ENCODE peak calls at places on chromosome 16, in nine cellular contexts. F, S, N, Y, B, W, A, Z and R are unnamed samples.

GRCh38 chr16:71687853-71688252 is 36.6 kb downstream of the PHLPP2 start:
- DNase-seq in F (no peak), S (no peak), N (no peak), Y (no peak), B (no peak), W (no peak), A (no peak), Z (no peak), R (no peak)

GRCh38 chr16:86680137-86680536 is 101.8 kb downstream of the FOXL1 start:
- DNase-seq in F (no peak), S (no peak), N (no peak), Y (no peak), B (no peak), W (no peak), A (peak; percentile 76), Z (peak; percentile 77), R (no peak)

GRCh38 chr16:2752850-2753522 is 548 bp downstream of the SRRM2 start:
- DNase-seq in F (peak; percentile 91), S (peak; percentile 88), N (peak; percentile 84), Y (no peak), B (peak; percentile 76), W (peak; percentile 95), A (peak; percentile 24), Z (peak; percentile 86), R (peak; percentile 76)

GRCh38 chr16:88536971-88537751 is 33.0 kb upstream of the ZC3H18 start:
- DNase-seq in F (peak; percentile 46), S (no peak), N (no peak), Y (no peak), B (no peak), W (no peak), A (no peak), Z (no peak), R (no peak)

GRCh38 chr16:84548508-84548907 is 44.0 kb upstream of the MEAK7 start:
- DNase-seq in F (no peak), S (no peak), N (no peak), Y (no peak), B (no peak), W (no peak), A (no peak), Z (no peak), R (no peak)

GRCh38 chr16:56611281-56611833 is 3.0 kb downstream of the MT2A start:
- DNase-seq in F (peak; percentile 62), S (peak; percentile 72), N (peak; percentile 28), Y (no peak), B (no peak), W (no peak), A (no peak), Z (peak; percentile 75), R (no peak)

GRCh38 chr16:15616068-15616467 is 26.9 kb downstream of the MARF1 start:
- DNase-seq in F (no peak), S (no peak), N (no peak), Y (no peak), B (no peak), W (no peak), A (no peak), Z (no peak), R (no peak)

GRCh38 chr16:47853635-47854034 is 302.2 kb downstream of the ABCC12 start:
- DNase-seq in F (no peak), S (no peak), N (no peak), Y (no peak), B (no peak), W (no peak), A (no peak), Z (no peak), R (no peak)

GRCh38 chr16:27718136-27718766 is 168.3 kb downstream of the KATNIP start:
- DNase-seq in F (no peak), S (no peak), N (no peak), Y (no peak), B (no peak), W (no peak), A (no peak), Z (no peak), R (peak; percentile 26)

GRCh38 chr16:62283-62682 is 8.7 kb downstream of the SNRNP25 start:
- DNase-seq in F (no peak), S (no peak), N (no peak), Y (no peak), B (no peak), W (no peak), A (no peak), Z (no peak), R (no peak)

GRCh38 chr16:65409505-65409904 is 287.6 kb upstream of the CDH11 start:
- DNase-seq in F (no peak), S (no peak), N (no peak), Y (no peak), B (no peak), W (no peak), A (no peak), Z (no peak), R (no peak)

GRCh38 chr16:28491080-28491969 is 549 bp downstream of the CLN3 start:
- DNase-seq in F (peak; percentile 50), S (peak; percentile 37), N (peak; percentile 56), Y (no peak), B (peak; percentile 70), W (peak; percentile 64), A (no peak), Z (peak; percentile 13), R (peak; percentile 41)

GRCh38 chr16:21033707-21034106 is 116.9 kb downstream of the DNAH3 start:
- DNase-seq in F (no peak), S (peak; percentile 74), N (no peak), Y (no peak), B (no peak), W (no peak), A (no peak), Z (no peak), R (no peak)

GRCh38 chr16:56362706-56363105 is 62.6 kb downstream of the AMFR start:
- DNase-seq in F (no peak), S (no peak), N (no peak), Y (no peak), B (no peak), W (no peak), A (no peak), Z (no peak), R (no peak)

GRCh38 chr16:87054856-87055255 is 262.3 kb downstream of the C16orf95 start:
- DNase-seq in F (no peak), S (no peak), N (no peak), Y (no peak), B (no peak), W (no peak), A (no peak), Z (no peak), R (no peak)

GRCh38 chr16:57539072-57539796 is 2.9 kb upstream of the CCDC102A start:
- DNase-seq in F (no peak), S (no peak), N (peak; percentile 9), Y (no peak), B (peak; percentile 38), W (no peak), A (no peak), Z (no peak), R (no peak)

GRCh38 chr16:57624806-57625500 is 3.5 kb upstream of the ADGRG1 start:
- DNase-seq in F (no peak), S (peak; percentile 40), N (no peak), Y (no peak), B (no peak), W (no peak), A (no peak), Z (peak; percentile 27), R (no peak)

GRCh38 chr16:1071561-1072225 is 854 bp upstream of the SSTR5 start:
- DNase-seq in F (no peak), S (no peak), N (no peak), Y (no peak), B (no peak), W (no peak), A (no peak), Z (no peak), R (no peak)
- TF ChIP-seq CTCF in F (no peak), S (no peak), N (no peak), Y (no peak), B (no peak), W (no peak), A (no peak), Z (no peak), R (no peak)

GRCh38 chr16:59356709-59357108 is 622.6 kb upstream of the GOT2 start:
- DNase-seq in F (no peak), S (no peak), N (no peak), Y (no peak), B (no peak), W (peak; percentile 12), A (no peak), Z (no peak), R (no peak)

GRCh38 chr16:59356144-59356543 is 622.0 kb upstream of the GOT2 start:
- DNase-seq in F (no peak), S (no peak), N (no peak), Y (no peak), B (no peak), W (no peak), A (no peak), Z (no peak), R (no peak)

GRCh38 chr16:59355704-59356103 is 621.6 kb upstream of the GOT2 start:
- DNase-seq in F (no peak), S (no peak), N (no peak), Y (no peak), B (no peak), W (no peak), A (no peak), Z (no peak), R (no peak)
- TF ChIP-seq CTCF in F (no peak), S (no peak), N (no peak), Y (no peak), B (no peak), W (no peak), A (no peak), Z (no peak), R (no peak)

GRCh38 chr16:31074814-31075183 is 577 bp downstream of the ZNF646 start:
- DNase-seq in F (no peak), S (no peak), N (no peak), Y (no peak), B (no peak), W (no peak), A (no peak), Z (peak; percentile 18), R (no peak)

GRCh38 chr16:31073823-31074072 is 292 bp downstream of the ZNF668 start:
- DNase-seq in F (no peak), S (no peak), N (no peak), Y (no peak), B (no peak), W (no peak), A (no peak), Z (no peak), R (no peak)

GRCh38 chr16:31073073-31073822 is 792 bp downstream of the ZNF668 start:
- DNase-seq in F (peak; percentile 88), S (peak; percentile 94), N (peak; percentile 96), Y (peak; percentile 67), B (peak; percentile 94), W (peak; percentile 97), A (peak; percentile 52), Z (peak; percentile 92), R (peak; percentile 81)

GRCh38 chr16:31072540-31073072 is 1.4 kb downstream of the ZNF668 start:
- DNase-seq in F (peak; percentile 23), S (no peak), N (peak; percentile 46), Y (no peak), B (peak; percentile 68), W (peak; percentile 39), A (no peak), Z (peak; percentile 43), R (no peak)

GRCh38 chr16:31074073-31074813 is at the start of the genes ZNF646 and ZNF668:
- DNase-seq in F (peak; percentile 98), S (peak; percentile 99), N (peak; percentile 98), Y (peak; percentile 94), B (peak; percentile 100), W (peak; percentile 100), A (peak; percentile 97), Z (peak; percentile 99), R (peak; percentile 92)
- TF ChIP-seq CTCF in F (no peak), S (no peak), N (no peak), Y (no peak), B (no peak), W (no peak), A (no peak), Z (no peak), R (no peak)

GRCh38 chr16:50136399-50136798 is 16.7 kb upstream of the TENT4B start:
- DNase-seq in F (no peak), S (no peak), N (no peak), Y (no peak), B (no peak), W (no peak), A (no peak), Z (no peak), R (no peak)
- TF ChIP-seq CTCF in F (no peak), S (peak; percentile 9), N (no peak), Y (no peak), B (no peak), W (peak; percentile 30), A (peak; percentile 1), Z (no peak), R (no peak)